ENCODE peak calls at places on chromosomes 7 and 10, in five cellular contexts. J is AG09319; U is activated T-cell treated with anti-CD3 and anti-CD28 coated beads, Interleukin-2, amount 50 U/mL, for 72 hours; F is mammary epithelial cell; A is T-helper 1 cell. Z is an unnamed sample.

GRCh38 chr10:89525556-89525955 is 9.8 kb downstream of the SLC16A12 start:
- DNase-seq in J (no peak), U (no peak), F (no peak), A (no peak), Z (no peak)

GRCh38 chr7:20314216-20314615 is 16.5 kb upstream of the ITGB8 start:
- DNase-seq in J (no peak), U (no peak), F (no peak), A (no peak), Z (no peak)

GRCh38 chr7:26151953-26152781 is at the start of gene NFE2L3:
- DNase-seq in J (peak; percentile 14), U (peak; percentile 87), F (peak; percentile 65), A (peak; percentile 66), Z (peak; percentile 94)

GRCh38 chr10:106577266-106577665 is 587.2 kb downstream of the SORCS1 start:
- DNase-seq in J (no peak), U (no peak), F (peak; percentile 88), A (no peak), Z (no peak)

GRCh38 chr10:117137031-117137910 is 799 bp downstream of the VAX1 start:
- DNase-seq in J (no peak), U (no peak), F (peak; percentile 45), A (no peak), Z (peak; percentile 47)

GRCh38 chr7:26397326-26397725 is 105.7 kb downstream of the SNX10 start:
- DNase-seq in J (no peak), U (no peak), F (no peak), A (no peak), Z (no peak)

GRCh38 chr10:65950075-65950474 is 975.8 kb upstream of the LRRTM3 start:
- DNase-seq in J (no peak), U (no peak), F (peak; percentile 40), A (no peak), Z (no peak)

GRCh38 chr7:137694405-137694804 is 152.4 kb downstream of the DGKI start:
- DNase-seq in J (no peak), U (no peak), F (peak; percentile 9), A (no peak), Z (no peak)

GRCh38 chr10:46091834-46092522 is 45.9 kb upstream of the MSMB start:
- DNase-seq in J (no peak), U (no peak), F (no peak), A (no peak), Z (no peak)

GRCh38 chr7:111561659-111561908 is 708 bp downstream of the IMMP2L start:
- DNase-seq in J (no peak), U (no peak), F (no peak), A (no peak), Z (no peak)

GRCh38 chr10:128843972-128844371 is 623.1 kb upstream of the MGMT start:
- DNase-seq in J (no peak), U (no peak), F (no peak), A (no peak), Z (no peak)

GRCh38 chr7:4484545-4484944 is 197.6 kb upstream of the FOXK1 start:
- DNase-seq in J (no peak), U (no peak), F (no peak), A (no peak), Z (no peak)

GRCh38 chr7:159022238-159022993 is 122.3 kb downstream of the VIPR2 start:
- DNase-seq in J (no peak), U (no peak), F (no peak), A (no peak), Z (no peak)

GRCh38 chr7:98724591-98724990 is 107.5 kb downstream of the NPTX2 start:
- DNase-seq in J (no peak), U (no peak), F (no peak), A (no peak), Z (no peak)

GRCh38 chr10:26485150-26485941 is 47.2 kb downstream of the APBB1IP start:
- DNase-seq in J (no peak), U (no peak), F (no peak), A (no peak), Z (no peak)

GRCh38 chr7:117186218-117186617 is 136.6 kb downstream of the WNT2 start:
- DNase-seq in J (no peak), U (no peak), F (no peak), A (no peak), Z (no peak)

GRCh38 chr7:47543659-47544058 is 38.3 kb downstream of the TNS3 start:
- DNase-seq in J (no peak), U (no peak), F (no peak), A (no peak), Z (no peak)

GRCh38 chr10:87973635-87974034 is 110.2 kb downstream of the PTEN start:
- DNase-seq in J (no peak), U (no peak), F (no peak), A (no peak), Z (no peak)

GRCh38 chr7:145862212-145862611 is 254.4 kb upstream of the CNTNAP2 start:
- DNase-seq in J (no peak), U (no peak), F (no peak), A (no peak), Z (no peak)

GRCh38 chr7:91784469-91784868 is 96.0 kb downstream of the MTERF1 start:
- DNase-seq in J (peak; percentile 32), U (no peak), F (peak; percentile 53), A (no peak), Z (peak; percentile 10)

GRCh38 chr7:155257482-155258232 is 40.0 kb upstream of the INSIG1 start:
- DNase-seq in J (peak; percentile 73), U (no peak), F (peak; percentile 69), A (no peak), Z (no peak)

GRCh38 chr7:74269757-74270277 is 15.6 kb upstream of the RFC2 start:
- DNase-seq in J (no peak), U (peak; percentile 66), F (peak; percentile 79), A (peak; percentile 33), Z (peak; percentile 68)

GRCh38 chr10:123200510-123200909 is 46.3 kb downstream of the BUB3 start:
- DNase-seq in J (no peak), U (no peak), F (no peak), A (no peak), Z (no peak)

Z was measured in GM13977.